ENCODE peak calls at places on chromosome X, in seven cellular contexts. One of them, this sample, is unnamed.

GRCh38 chrX:68936608-68937007 is 107.8 kb downstream of the EFNB1 start:
- DNase-seq in DMS153: no peak
- DNase-seq in RWPE2: no peak
- DNase-seq in NCI-H1417: no peak
- DNase-seq in GM04503: peak
- DNase-seq in GM18507: no peak
- DNase-seq in effector CD4-positive, alpha-beta T cell: no peak
- DNase-seq in this sample: no peak

GRCh38 chrX:153631346-153631745 is 15.7 kb upstream of the DUSP9 start:
- DNase-seq in DMS153: no peak
- DNase-seq in GM04503: no peak
- DNase-seq in effector CD4-positive, alpha-beta T cell: no peak
- DNase-seq in RWPE2: no peak
- DNase-seq in NCI-H1417: no peak
- DNase-seq in GM18507: no peak
- DNase-seq in this sample: no peak

GRCh38 chrX:72576161-72576896 is 3.7 kb upstream of the HDAC8 start:
- DNase-seq in GM18507: no peak
- DNase-seq in NCI-H1417: no peak
- DNase-seq in RWPE2: no peak
- DNase-seq in effector CD4-positive, alpha-beta T cell: no peak
- DNase-seq in DMS153: no peak
- DNase-seq in GM04503: no peak
- DNase-seq in this sample: peak

GRCh38 chrX:86078650-86079049 is 31.3 kb upstream of the CHM start:
- DNase-seq in NCI-H1417: no peak
- DNase-seq in DMS153: no peak
- DNase-seq in effector CD4-positive, alpha-beta T cell: no peak
- DNase-seq in RWPE2: no peak
- DNase-seq in GM18507: no peak
- DNase-seq in GM04503: no peak
- DNase-seq in this sample: no peak

GRCh38 chrX:47200385-47201150 is 6.9 kb downstream of the UBA1 start:
- DNase-seq in effector CD4-positive, alpha-beta T cell: no peak
- DNase-seq in RWPE2: no peak
- DNase-seq in GM18507: no peak
- DNase-seq in GM04503: peak
- DNase-seq in NCI-H1417: no peak
- DNase-seq in DMS153: no peak
- DNase-seq in this sample: no peak

GRCh38 chrX:30283456-30284200 is 25.6 kb downstream of the NR0B1 start:
- DNase-seq in NCI-H1417: no peak
- DNase-seq in effector CD4-positive, alpha-beta T cell: no peak
- DNase-seq in DMS153: peak
- DNase-seq in GM04503: peak
- DNase-seq in RWPE2: no peak
- DNase-seq in GM18507: no peak
- DNase-seq in this sample: peak

GRCh38 chrX:109578916-109579315 is 42.3 kb downstream of the NXT2 start:
- DNase-seq in GM18507: no peak
- DNase-seq in effector CD4-positive, alpha-beta T cell: no peak
- DNase-seq in RWPE2: no peak
- DNase-seq in NCI-H1417: no peak
- DNase-seq in DMS153: no peak
- DNase-seq in GM04503: no peak
- DNase-seq in this sample: no peak

GRCh38 chrX:100948557-100948956 is 19.8 kb upstream of the XKRX start:
- DNase-seq in GM18507: no peak
- DNase-seq in effector CD4-positive, alpha-beta T cell: no peak
- DNase-seq in RWPE2: no peak
- DNase-seq in NCI-H1417: no peak
- DNase-seq in DMS153: no peak
- DNase-seq in GM04503: no peak
- DNase-seq in this sample: no peak

GRCh38 chrX:153874366-153875125 is 11.4 kb downstream of the L1CAM start:
- DNase-seq in effector CD4-positive, alpha-beta T cell: no peak
- DNase-seq in DMS153: no peak
- DNase-seq in GM04503: no peak
- DNase-seq in NCI-H1417: no peak
- DNase-seq in GM18507: no peak
- DNase-seq in RWPE2: no peak
- DNase-seq in this sample: no peak

GRCh38 chrX:84224741-84225140 is 36.7 kb upstream of the RPS6KA6 start:
- DNase-seq in GM18507: no peak
- DNase-seq in effector CD4-positive, alpha-beta T cell: no peak
- DNase-seq in NCI-H1417: no peak
- DNase-seq in GM04503: no peak
- DNase-seq in RWPE2: no peak
- DNase-seq in DMS153: no peak
- DNase-seq in this sample: no peak

GRCh38 chrX:13790206-13791131 is 26.4 kb downstream of the GPM6B start:
- DNase-seq in DMS153: no peak
- DNase-seq in GM18507: no peak
- DNase-seq in effector CD4-positive, alpha-beta T cell: no peak
- DNase-seq in RWPE2: no peak
- DNase-seq in GM04503: no peak
- DNase-seq in NCI-H1417: no peak
- DNase-seq in this sample: no peak

GRCh38 chrX:40176979-40177430 is 79.2 kb upstream of the BCOR start:
- DNase-seq in NCI-H1417: no peak
- DNase-seq in RWPE2: no peak
- DNase-seq in GM04503: no peak
- DNase-seq in effector CD4-positive, alpha-beta T cell: no peak
- DNase-seq in GM18507: no peak
- DNase-seq in DMS153: no peak
- DNase-seq in this sample: no peak

GRCh38 chrX:149648932-149649331 is 17.3 kb upstream of the TMEM185A start:
- DNase-seq in NCI-H1417: no peak
- DNase-seq in GM18507: no peak
- DNase-seq in RWPE2: no peak
- DNase-seq in effector CD4-positive, alpha-beta T cell: no peak
- DNase-seq in DMS153: no peak
- DNase-seq in GM04503: no peak
- DNase-seq in this sample: no peak

GRCh38 chrX:132594129-132594528 is 105.3 kb upstream of the MBNL3 start:
- DNase-seq in effector CD4-positive, alpha-beta T cell: no peak
- DNase-seq in NCI-H1417: no peak
- DNase-seq in RWPE2: no peak
- DNase-seq in GM18507: no peak
- DNase-seq in DMS153: no peak
- DNase-seq in GM04503: no peak
- DNase-seq in this sample: no peak

GRCh38 chrX:150984164-150984824 is 1.2 kb downstream of the HMGB3 start:
- DNase-seq in effector CD4-positive, alpha-beta T cell: no peak
- DNase-seq in GM04503: no peak
- DNase-seq in GM18507: no peak
- DNase-seq in DMS153: no peak
- DNase-seq in NCI-H1417: peak
- DNase-seq in RWPE2: no peak
- DNase-seq in this sample: no peak

GRCh38 chrX:50180073-50180940 is 20.5 kb downstream of the AKAP4 start:
- DNase-seq in GM04503: no peak
- DNase-seq in GM18507: no peak
- DNase-seq in NCI-H1417: no peak
- DNase-seq in RWPE2: no peak
- DNase-seq in effector CD4-positive, alpha-beta T cell: no peak
- DNase-seq in DMS153: no peak
- DNase-seq in this sample: no peak

GRCh38 chrX:154350429-154351182 is 23.8 kb downstream of the FLNA start:
- DNase-seq in RWPE2: no peak
- DNase-seq in NCI-H1417: no peak
- DNase-seq in GM04503: no peak
- DNase-seq in GM18507: no peak
- DNase-seq in DMS153: no peak
- DNase-seq in effector CD4-positive, alpha-beta T cell: no peak
- DNase-seq in this sample: no peak

GRCh38 chrX:139881572-139881971 is 51.3 kb downstream of the ATP11C start:
- DNase-seq in DMS153: no peak
- DNase-seq in RWPE2: no peak
- DNase-seq in GM04503: peak
- DNase-seq in NCI-H1417: no peak
- DNase-seq in GM18507: no peak
- DNase-seq in effector CD4-positive, alpha-beta T cell: no peak
- DNase-seq in this sample: peak

GRCh38 chrX:83509246-83509801 is 1.2 kb downstream of the POU3F4 start:
- DNase-seq in effector CD4-positive, alpha-beta T cell: no peak
- DNase-seq in GM18507: no peak
- DNase-seq in DMS153: no peak
- DNase-seq in RWPE2: no peak
- DNase-seq in GM04503: no peak
- DNase-seq in NCI-H1417: no peak
- DNase-seq in this sample: no peak

GRCh38 chrX:41301438-41301824 is 32.5 kb upstream of the DDX3X start:
- DNase-seq in GM04503: no peak
- DNase-seq in DMS153: no peak
- DNase-seq in GM18507: no peak
- DNase-seq in RWPE2: no peak
- DNase-seq in effector CD4-positive, alpha-beta T cell: no peak
- DNase-seq in NCI-H1417: peak
- DNase-seq in this sample: no peak

GRCh38 chrX:20221902-20222301 is 44.8 kb downstream of the RPS6KA3 start:
- DNase-seq in GM18507: no peak
- DNase-seq in RWPE2: no peak
- DNase-seq in NCI-H1417: no peak
- DNase-seq in GM04503: no peak
- DNase-seq in DMS153: no peak
- DNase-seq in effector CD4-positive, alpha-beta T cell: no peak
- DNase-seq in this sample: no peak

GRCh38 chrX:150152036-150152435 is 211.1 kb upstream of the MAMLD1 start:
- DNase-seq in effector CD4-positive, alpha-beta T cell: no peak
- DNase-seq in GM18507: no peak
- DNase-seq in RWPE2: no peak
- DNase-seq in NCI-H1417: no peak
- DNase-seq in GM04503: no peak
- DNase-seq in DMS153: no peak
- DNase-seq in this sample: no peak

GRCh38 chrX:134453631-134454030 is 6.3 kb upstream of the HPRT1 start:
- DNase-seq in GM18507: no peak
- DNase-seq in RWPE2: no peak
- DNase-seq in GM04503: no peak
- DNase-seq in effector CD4-positive, alpha-beta T cell: no peak
- DNase-seq in DMS153: no peak
- DNase-seq in NCI-H1417: no peak
- DNase-seq in this sample: no peak

GRCh38 chrX:47187106-47187677 is 6.4 kb upstream of the UBA1 start:
- DNase-seq in effector CD4-positive, alpha-beta T cell: no peak
- DNase-seq in NCI-H1417: no peak
- DNase-seq in RWPE2: no peak
- DNase-seq in DMS153: no peak
- DNase-seq in GM04503: no peak
- DNase-seq in GM18507: no peak
- DNase-seq in this sample: no peak

GRCh38 chrX:107699611-107700010 is 71.3 kb downstream of the PRPS1 start:
- DNase-seq in GM04503: no peak
- DNase-seq in GM18507: no peak
- DNase-seq in NCI-H1417: no peak
- DNase-seq in DMS153: no peak
- DNase-seq in RWPE2: no peak
- DNase-seq in effector CD4-positive, alpha-beta T cell: no peak
- DNase-seq in this sample: no peak

GRCh38 chrX:104370089-104370488 is 115.4 kb upstream of the ESX1 start:
- DNase-seq in DMS153: no peak
- DNase-seq in NCI-H1417: no peak
- DNase-seq in RWPE2: no peak
- DNase-seq in GM04503: no peak
- DNase-seq in GM18507: no peak
- DNase-seq in effector CD4-positive, alpha-beta T cell: no peak
- DNase-seq in this sample: no peak

GRCh38 chrX:57528670-57529255 is 63.0 kb upstream of the ZXDB start:
- DNase-seq in GM18507: no peak
- DNase-seq in GM04503: no peak
- DNase-seq in DMS153: peak
- DNase-seq in NCI-H1417: no peak
- DNase-seq in effector CD4-positive, alpha-beta T cell: no peak
- DNase-seq in RWPE2: no peak
- DNase-seq in this sample: no peak

GRCh38 chrX:153845195-153845594 is 14.9 kb upstream of the PDZD4 start:
- DNase-seq in RWPE2: no peak
- DNase-seq in DMS153: no peak
- DNase-seq in effector CD4-positive, alpha-beta T cell: no peak
- DNase-seq in GM04503: no peak
- DNase-seq in NCI-H1417: no peak
- DNase-seq in GM18507: no peak
- DNase-seq in this sample: no peak

GRCh38 chrX:129641941-129642340 is 12.8 kb downstream of the APLN start:
- DNase-seq in GM04503: no peak
- DNase-seq in DMS153: no peak
- DNase-seq in NCI-H1417: no peak
- DNase-seq in GM18507: no peak
- DNase-seq in effector CD4-positive, alpha-beta T cell: no peak
- DNase-seq in RWPE2: no peak
- DNase-seq in this sample: no peak

GRCh38 chrX:44306336-44306735 is 37.1 kb downstream of the EFHC2 start:
- DNase-seq in GM18507: no peak
- DNase-seq in RWPE2: peak
- DNase-seq in DMS153: no peak
- DNase-seq in GM04503: no peak
- DNase-seq in NCI-H1417: no peak
- DNase-seq in effector CD4-positive, alpha-beta T cell: no peak
- DNase-seq in this sample: no peak

GRCh38 chrX:68433981-68434299 is 645 bp upstream of the OPHN1 start:
- DNase-seq in effector CD4-positive, alpha-beta T cell: no peak
- DNase-seq in NCI-H1417: no peak
- DNase-seq in GM18507: no peak
- DNase-seq in GM04503: no peak
- DNase-seq in DMS153: no peak
- DNase-seq in RWPE2: no peak
- DNase-seq in this sample: no peak